ENCODE peak calls at places on chromosomes 4 and X, in four cellular contexts. A is sigmoid colon; N is stimulated activated CD4-positive, alpha-beta T cell treated with anti-CD3 and anti-CD28 coated beads, Interleukin-4, amount 100 ng/mL, for 4 hours; E is cardiac septum. C is an unnamed sample.
A peak's percentile ranks its signal among the peaks of the same experiment; 100 is the strongest.

GRCh38 chrX:112687189-112687691 is 7.5 kb upstream of the LHFPL1 start:
- DNase-seq in A (no peak), N (no peak), E (no peak), C (no peak)

GRCh38 chr4:43337707-43338106 is 445.2 kb downstream of the GRXCR1 start:
- DNase-seq in A (no peak), N (no peak), E (no peak), C (no peak)

GRCh38 chrX:72280210-72280882 is 3.3 kb upstream of the RPS4X start:
- DNase-seq in A (no peak), N (no peak), E (no peak), C (no peak)

GRCh38 chrX:56803849-56804681 is 75.0 kb downstream of the NBDY start:
- DNase-seq in A (no peak), N (no peak), E (peak; percentile 64), C (no peak)

GRCh38 chrX:46715521-46715920 is 43.4 kb downstream of the SLC9A7 start:
- DNase-seq in A (no peak), N (no peak), E (no peak), C (no peak)

GRCh38 chrX:130738638-130739195 is 164.3 kb downstream of the ENOX2 start:
- DNase-seq in A (no peak), N (no peak), E (no peak), C (no peak)

GRCh38 chr4:87521757-87522374 is 7.3 kb downstream of the SPARCL1 start:
- DNase-seq in A (no peak), N (no peak), E (no peak), C (no peak)

GRCh38 chr4:124534133-124534532 is 178.4 kb downstream of the ANKRD50 start:
- DNase-seq in A (no peak), N (no peak), E (no peak), C (no peak)

GRCh38 chr4:157713342-157713741 is 459.5 kb downstream of the GASK1B start:
- DNase-seq in A (no peak), N (no peak), E (no peak), C (no peak)

GRCh38 chrX:131277543-131278115 is 11.5 kb downstream of the IGSF1 start:
- DNase-seq in A (no peak), N (no peak), E (no peak), C (no peak)

GRCh38 chr4:32485976-32486375 is 1765.8 kb downstream of the PCDH7 start:
- DNase-seq in A (no peak), N (no peak), E (no peak), C (no peak)

GRCh38 chr4:7857238-7857701 is 82.4 kb downstream of the AFAP1 start:
- DNase-seq in A (peak; percentile 70), N (no peak), E (no peak), C (no peak)

GRCh38 chrX:51743179-51743957 is at the start of gene GSPT2:
- DNase-seq in A (peak; percentile 86), N (peak; percentile 41), E (peak; percentile 82), C (no peak)

GRCh38 chr4:185738851-185739250 is 73.1 kb downstream of the SORBS2 start:
- DNase-seq in A (no peak), N (no peak), E (no peak), C (no peak)